ENCODE peak calls at places on chromosomes 3 and 15, in six cellular contexts. Z is IMR-90, P is mesenchymal stem cell, J is neuronal stem cell, L is H9, V is H1. N is an unnamed sample.

GRCh38 chr15:88031461-88031860 is 225.1 kb downstream of the NTRK3 start:
- DNase-seq in Z (no peak), P (no peak), J (no peak), L (no peak), V (no peak), N (no peak)

GRCh38 chr15:93072011-93072410 is 17.0 kb downstream of the RGMA start:
- DNase-seq in J (no peak), L (no peak), V (no peak), P (peak; percentile 3), Z (peak; percentile 14), N (no peak)

GRCh38 chr15:26628071-26628470 is 144.8 kb downstream of the GABRB3 start:
- DNase-seq in L (no peak), Z (no peak), P (no peak), J (no peak), V (no peak), N (no peak)

GRCh38 chr3:62109534-62109933 is 263.8 kb downstream of the FEZF2 start:
- DNase-seq in L (peak; percentile 66), V (no peak), J (no peak), Z (peak; percentile 96), P (peak; percentile 91), N (peak; percentile 95)

GRCh38 chr3:61688307-61688695 is 126.9 kb downstream of the PTPRG start:
- DNase-seq in V (peak; percentile 94), P (peak; percentile 1), J (peak; percentile 60), Z (no peak), L (peak; percentile 96), N (no peak)

GRCh38 chr3:168096210-168096795 is 579 bp upstream of the GOLIM4 start:
- DNase-seq in V (no peak), Z (peak; percentile 93), L (peak; percentile 52), J (peak; percentile 52), P (peak; percentile 97), N (no peak)

GRCh38 chr3:61353353-61353752 is 102.1 kb upstream of the FHIT start:
- DNase-seq in P (no peak), Z (no peak), L (no peak), V (no peak), J (no peak), N (no peak)

GRCh38 chr3:56303508-56303907 is 164.8 kb downstream of the ERC2 start:
- DNase-seq in Z (peak; percentile 36), P (peak; percentile 66), L (peak; percentile 79), V (peak; percentile 79), J (peak; percentile 74), N (peak; percentile 57)

GRCh38 chr15:85108136-85108535 is 126.5 kb downstream of the PDE8A start:
- DNase-seq in J (no peak), P (no peak), L (no peak), Z (no peak), V (no peak), N (no peak)

GRCh38 chr3:102529452-102529851 is 94.6 kb downstream of the ZPLD1 start:
- DNase-seq in L (peak; percentile 39), J (no peak), P (peak; percentile 21), V (peak; percentile 7), Z (peak; percentile 7), N (no peak)

GRCh38 chr3:126977821-126978220 is 5.1 kb upstream of the PLXNA1 start:
- DNase-seq in J (no peak), P (no peak), L (no peak), V (no peak), Z (no peak), N (no peak)

GRCh38 chr15:100340721-100341661 is 784 bp downstream of the ADAMTS17 start:
- DNase-seq in J (no peak), P (no peak), L (no peak), Z (no peak), V (no peak), N (no peak)

GRCh38 chr3:176967525-176967924 is 229.8 kb downstream of the TBL1XR1 start:
- DNase-seq in V (no peak), L (no peak), P (no peak), Z (peak; percentile 22), J (no peak), N (no peak)

GRCh38 chr3:10169000-10169496 is 4.3 kb downstream of the IRAK2 start:
- DNase-seq in V (no peak), L (no peak), P (no peak), J (no peak), Z (no peak), N (peak; percentile 54)

GRCh38 chr3:65582012-65582717 is 456.6 kb downstream of the MAGI1 start:
- DNase-seq in J (no peak), V (no peak), L (no peak), P (no peak), Z (no peak), N (peak; percentile 3)

GRCh38 chr15:50145451-50145872 is 26.4 kb upstream of the ATP8B4 start:
- DNase-seq in V (peak; percentile 7), P (peak; percentile 86), L (no peak), Z (peak; percentile 88), J (peak; percentile 78), N (peak; percentile 95)

GRCh38 chr3:40780341-40780800 is 255.6 kb downstream of the ZNF621 start:
- DNase-seq in J (peak; percentile 51), L (peak; percentile 42), V (no peak), P (no peak), Z (no peak), N (peak; percentile 45)

GRCh38 chr15:40239671-40240618 is 1.1 kb downstream of the PAK6 start:
- DNase-seq in L (no peak), V (no peak), P (no peak), Z (no peak), J (no peak), N (no peak)

GRCh38 chr3:196323723-196324122 is 5.7 kb upstream of the DYNLT2B start:
- DNase-seq in V (no peak), Z (peak; percentile 47), J (peak; percentile 12), L (peak; percentile 54), P (no peak), N (no peak)

GRCh38 chr3:31291818-31292217 is 240.9 kb upstream of the STT3B start:
- DNase-seq in J (no peak), Z (no peak), P (no peak), V (no peak), L (no peak), N (no peak)

GRCh38 chr15:73244333-73244732 is 124.4 kb downstream of the HCN4 start:
- DNase-seq in J (no peak), Z (no peak), P (no peak), L (peak; percentile 37), V (no peak), N (no peak)

GRCh38 chr3:194095464-194095863 is 40.5 kb upstream of the HES1 start:
- DNase-seq in J (no peak), P (no peak), V (no peak), L (no peak), Z (no peak), N (no peak)

GRCh38 chr3:151362798-151363197 is 21.8 kb downstream of the P2RY12 start:
- DNase-seq in J (no peak), V (no peak), P (no peak), L (no peak), Z (no peak), N (peak; percentile 58)

GRCh38 chr3:57661404-57661803 is 31.5 kb downstream of the DENND6A start:
- DNase-seq in J (no peak), L (no peak), P (no peak), V (no peak), Z (no peak), N (no peak)

GRCh38 chr3:58058654-58059263 is 50.5 kb downstream of the FLNB start:
- DNase-seq in Z (peak; percentile 87), J (no peak), L (no peak), V (no peak), P (peak; percentile 92), N (peak; percentile 33)

GRCh38 chr15:70014860-70015490 is 82.7 kb downstream of the TLE3 start:
- DNase-seq in J (no peak), V (peak; percentile 51), P (no peak), Z (no peak), L (peak; percentile 94), N (no peak)

GRCh38 chr3:107309312-107309711 is 67.9 kb upstream of the CCDC54 start:
- DNase-seq in Z (no peak), V (no peak), L (no peak), P (no peak), J (no peak), N (no peak)

DNA sequence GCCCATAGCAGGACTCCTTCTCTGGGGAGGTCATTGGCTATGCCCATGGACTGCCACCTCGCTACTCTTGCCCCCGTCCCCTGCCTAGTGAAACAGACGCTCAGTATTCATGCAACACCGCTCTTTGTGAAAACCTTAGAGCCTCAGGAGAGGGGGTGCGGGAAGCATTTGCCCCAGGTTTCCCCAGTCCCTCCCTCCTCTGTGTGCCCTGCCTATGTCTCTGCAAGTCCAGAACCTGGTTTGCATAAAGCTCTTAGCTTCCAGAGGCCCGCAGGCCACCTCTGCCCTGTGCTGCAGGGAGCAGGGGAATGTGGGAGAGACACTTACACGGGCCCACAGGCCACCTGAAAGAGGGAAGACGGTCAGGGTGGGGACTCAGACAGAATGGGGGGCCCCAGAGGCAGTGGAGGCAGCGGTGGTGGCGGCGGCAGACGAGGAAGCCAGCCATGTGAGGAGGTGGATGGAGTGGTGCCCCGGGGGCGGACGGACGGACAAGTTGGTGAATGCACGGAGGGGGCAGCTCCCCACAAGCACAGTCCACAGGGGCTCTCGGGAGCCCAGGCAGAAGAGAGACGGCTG is 33.8 kb upstream of the CTSH start:
- DNase-seq in V (no peak), Z (no peak), L (no peak), J (no peak), P (no peak), N (no peak)
- H2AK5ac ChIP-seq in V (peak overlapping the region; percentile 89), Z (peak overlapping the region; percentile 44), L (no peak overlapping the region), J (peak overlapping the region; percentile 72), P (no peak overlapping the region), N (no peak overlapping the region)

DNA sequence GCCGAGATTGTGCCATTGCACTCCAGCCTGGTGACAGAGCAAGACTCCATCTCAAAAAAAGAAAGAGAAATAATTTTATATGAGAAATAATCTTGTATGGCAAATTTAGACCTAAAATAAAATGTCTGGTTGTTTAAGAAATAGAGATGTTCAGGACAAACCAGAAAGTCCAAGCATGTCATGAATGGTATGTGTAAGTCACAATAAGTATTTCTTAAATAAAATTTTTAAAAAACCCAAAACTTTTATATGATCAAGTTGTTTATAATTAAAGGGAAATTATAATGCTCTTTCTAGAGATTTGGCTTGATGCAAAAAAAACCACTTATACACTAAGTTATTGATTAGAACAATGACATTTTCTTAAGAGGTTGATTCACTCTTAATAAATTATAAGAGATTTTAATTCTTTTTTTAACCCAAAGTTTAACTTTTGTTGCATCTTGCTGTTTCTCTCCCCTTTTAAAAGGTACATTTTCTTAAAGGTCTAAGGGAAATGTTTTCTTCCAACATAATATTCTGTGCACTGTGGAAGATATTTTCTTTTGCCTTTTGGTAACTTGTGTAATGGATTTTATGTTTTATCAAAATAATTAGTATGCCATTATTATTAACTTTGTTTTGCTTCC is 105.7 kb downstream of the RTP4 start:
- DNase-seq in L (no peak), J (no peak), P (no peak), Z (no peak), V (no peak), N (no peak)
- H4K91ac ChIP-seq in L (no peak overlapping the region), J (no peak overlapping the region), P (no peak overlapping the region), Z (no peak overlapping the region), V (no peak overlapping the region), N (no peak overlapping the region)

DNA sequence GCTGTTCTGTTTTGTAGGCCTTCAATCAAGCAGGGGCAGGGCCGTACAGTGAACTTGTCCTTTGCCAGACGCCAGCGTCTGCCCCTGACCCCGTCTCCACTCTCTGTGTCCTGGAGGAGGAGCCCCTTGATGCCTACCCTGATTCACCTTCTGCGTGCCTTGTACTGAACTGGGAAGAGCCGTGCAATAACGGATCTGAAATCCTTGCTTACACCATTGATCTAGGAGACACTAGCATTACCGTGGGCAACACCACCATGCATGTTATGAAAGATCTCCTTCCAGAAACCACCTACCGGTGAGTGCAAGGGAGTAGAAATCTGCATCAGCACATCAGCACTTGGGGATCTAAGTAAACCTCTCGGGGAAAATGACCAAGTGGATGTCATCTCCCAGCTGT is 95.5 kb downstream of the GHSR start:
- DNase-seq in L (no peak), Z (no peak), V (no peak), P (no peak), J (no peak), N (no peak)
- H3K14ac ChIP-seq in L (no peak overlapping the region), Z (no peak overlapping the region), V (no peak overlapping the region), P (no peak overlapping the region), J (peak overlapping the region; percentile 71), N (no peak overlapping the region)

GRCh38 chr3:50539356-50539838 is 28.1 kb downstream of the C3orf18 start:
- DNase-seq in J (no peak), L (peak; percentile 50), V (no peak), Z (no peak), P (no peak), N (no peak)
- H2AK5ac ChIP-seq in J (peak overlapping the region; percentile 12), L (no peak overlapping the region), V (peak overlapping the region; percentile 88), Z (no peak overlapping the region), P (no peak overlapping the region), N (no peak overlapping the region)

N was measured in trophoblast cell.